ENCODE peak calls at places on chromosomes 2 and 18, in five cellular contexts. G, W, O, N and E are unnamed samples.

GRCh38 chr2:171334171-171334570 is 99.6 kb downstream of the METTL8 start:
- DNase-seq in N (no peak), G (no peak), O (no peak), W (no peak), E (no peak)

GRCh38 chr2:127669056-127669455 is 6.3 kb downstream of the LIMS2 start:
- DNase-seq in G (no peak), W (no peak), O (no peak), N (no peak), E (peak)

GRCh38 chr2:180040146-180040925 is 33.2 kb upstream of the CWC22 start:
- DNase-seq in G (no peak), W (no peak), N (no peak), O (peak), E (peak)

GRCh38 chr18:62452280-62452824 is 70.5 kb upstream of the ZCCHC2 start:
- DNase-seq in N (no peak), W (no peak), G (no peak), O (no peak), E (no peak)

GRCh38 chr2:72293620-72294019 is 146.0 kb upstream of the CYP26B1 start:
- DNase-seq in W (no peak), N (no peak), G (no peak), O (no peak), E (no peak)

GRCh38 chr2:238908960-238909951 is 61.4 kb downstream of the TWIST2 start:
- DNase-seq in O (peak), W (peak), N (no peak), G (no peak), E (no peak)

GRCh38 chr2:27262379-27263286 is at the start of gene SLC30A3:
- DNase-seq in O (no peak), N (peak), G (peak), W (peak), E (no peak)

GRCh38 chr2:37625156-37625555 is 46.3 kb downstream of the CDC42EP3 start:
- DNase-seq in N (no peak), W (no peak), G (no peak), O (no peak), E (no peak)

GRCh38 chr2:27194538-27195354 is 17.1 kb upstream of the ATRAID start:
- DNase-seq in G (no peak), O (no peak), N (no peak), W (no peak), E (no peak)

GRCh38 chr18:72727038-72727690 is 140.6 kb downstream of the NETO1 start:
- DNase-seq in N (no peak), G (no peak), W (no peak), O (no peak), E (no peak)

GRCh38 chr2:26616032-26616863 is 24.9 kb downstream of the CIB4 start:
- DNase-seq in N (no peak), G (no peak), W (no peak), O (no peak), E (no peak)

GRCh38 chr2:100529900-100530299 is 32.9 kb upstream of the PDCL3 start:
- DNase-seq in O (no peak), N (no peak), G (no peak), W (no peak), E (no peak)

GRCh38 chr2:32051836-32052439 is 11.4 kb upstream of the SPAST start:
- DNase-seq in N (no peak), G (no peak), W (no peak), O (no peak), E (no peak)

GRCh38 chr2:23249348-23249747 is 135.6 kb upstream of the KLHL29 start:
- DNase-seq in O (no peak), G (no peak), N (no peak), W (no peak), E (no peak)

GRCh38 chr2:216215991-216216390 is 106.8 kb downstream of the XRCC5 start:
- DNase-seq in W (peak), O (no peak), N (peak), G (no peak), E (no peak)

GRCh38 chr18:26002375-26002774 is 88.0 kb downstream of the SS18 start:
- DNase-seq in G (no peak), O (no peak), N (no peak), W (no peak), E (no peak)

GRCh38 chr2:6885968-6886367 is 8.4 kb downstream of the RSAD2 start:
- DNase-seq in W (no peak), G (no peak), N (no peak), O (no peak), E (no peak)

GRCh38 chr18:7272268-7273049 is 41.6 kb downstream of the LRRC30 start:
- DNase-seq in G (no peak), O (peak), N (peak), W (peak), E (peak)